ENCODE peak calls at places on chromosomes 2 and 18, in four cellular contexts. Z, W, Q and S are unnamed samples.

GRCh38 chr18:55524353-55525123 is 63.5 kb downstream of the TCF4 start:
- DNase-seq in Z (no peak), Q (no peak), W (no peak), S (no peak)

GRCh38 chr2:120405769-120406119 is 59.8 kb downstream of the INHBB start:
- DNase-seq in Q (no peak), Z (no peak), W (no peak), S (no peak)

GRCh38 chr2:64453710-64454315 is at the start of gene LGALSL:
- DNase-seq in Z (no peak), Q (no peak), W (peak; percentile 11), S (no peak)

GRCh38 chr2:215862211-215862610 is 151.1 kb downstream of the MREG start:
- DNase-seq in Q (no peak), W (no peak), Z (no peak), S (peak; percentile 58)

GRCh38 chr2:134435505-134435904 is 181.6 kb downstream of the MGAT5 start:
- DNase-seq in Q (no peak), Z (no peak), W (no peak), S (no peak)

GRCh38 chr2:23118313-23118712 is 266.7 kb upstream of the KLHL29 start:
- DNase-seq in Q (no peak), Z (no peak), W (no peak), S (no peak)

GRCh38 chr2:14492920-14493503 is 139.5 kb upstream of the LRATD1 start:
- DNase-seq in Z (peak; percentile 47), W (peak; percentile 36), Q (peak; percentile 74), S (peak; percentile 69)

GRCh38 chr2:117631546-117631945 is 182.9 kb upstream of the DDX18 start:
- DNase-seq in Z (no peak), W (no peak), Q (no peak), S (no peak)

GRCh38 chr2:186695081-186695756 is 1.4 kb downstream of the FAM171B start:
- DNase-seq in Q (peak; percentile 26), W (peak; percentile 66), Z (no peak), S (no peak)

GRCh38 chr2:70328921-70329561 is 27.2 kb upstream of the FAM136A start:
- DNase-seq in Z (no peak), W (no peak), Q (no peak), S (no peak)

GRCh38 chr18:3808985-3809780 is 359.2 kb downstream of the TGIF1 start:
- DNase-seq in Q (no peak), W (no peak), Z (no peak), S (no peak)

GRCh38 chr18:21489119-21489750 is 111.3 kb downstream of the ESCO1 start:
- DNase-seq in W (peak; percentile 52), Z (no peak), Q (peak; percentile 26), S (peak; percentile 26)

GRCh38 chr2:26612522-26613240 is 28.5 kb downstream of the CIB4 start:
- DNase-seq in Z (no peak), Q (no peak), W (no peak), S (no peak)

GRCh38 chr2:164910091-164910899 is 45.0 kb downstream of the SLC38A11 start:
- DNase-seq in Q (no peak), W (peak; percentile 69), Z (peak; percentile 55), S (peak; percentile 79)

GRCh38 chr2:85989288-85989865 is 100.6 kb upstream of the ST3GAL5 start:
- DNase-seq in W (no peak), Q (no peak), Z (no peak), S (no peak)

GRCh38 chr2:3368261-3368722 is 9.3 kb downstream of the EIPR1 start:
- DNase-seq in W (no peak), Z (no peak), Q (no peak), S (no peak)

GRCh38 chr2:148058641-148059040 is 37.8 kb downstream of the MBD5 start:
- DNase-seq in Z (no peak), Q (peak; percentile 9), W (no peak), S (no peak)

GRCh38 chr2:102891261-102891660 is 129.4 kb downstream of the TMEM182 start:
- DNase-seq in Z (no peak), W (no peak), Q (peak; percentile 66), S (no peak)

GRCh38 chr18:2412261-2412660 is 159.0 kb downstream of the METTL4 start:
- DNase-seq in Q (no peak), W (no peak), Z (no peak), S (no peak)

GRCh38 chr2:1051075-1051474 is 100.4 kb downstream of the SNTG2 start:
- DNase-seq in Z (no peak), W (peak; percentile 56), Q (no peak), S (no peak)

GRCh38 chr2:17593841-17594482 is 53.5 kb downstream of the VSNL1 start:
- DNase-seq in W (no peak), Z (no peak), Q (no peak), S (no peak)

GRCh38 chr2:219441451-219442205 is 7.0 kb downstream of the SPEG start:
- DNase-seq in Q (no peak), Z (no peak), W (no peak), S (no peak)

GRCh38 chr18:63299837-63300787 is 19.5 kb downstream of the BCL2 start:
- DNase-seq in Z (no peak), Q (no peak), W (peak; percentile 46), S (no peak)

GRCh38 chr2:111632661-111633060 is 251.3 kb downstream of the ANAPC1 start:
- DNase-seq in Z (no peak), W (no peak), Q (no peak), S (no peak)

GRCh38 chr2:16717477-16717876 is 51.8 kb upstream of the CYRIA start:
- DNase-seq in Q (no peak), Z (no peak), W (no peak), S (no peak)

GRCh38 chr2:21220930-21221329 is 97.2 kb downstream of the TDRD15 start:
- DNase-seq in Z (no peak), W (no peak), Q (no peak), S (no peak)

GRCh38 chr2:178810422-178810821 is 3.2 kb upstream of the TTN start:
- DNase-seq in W (no peak), Q (no peak), Z (no peak), S (no peak)

GRCh38 chr2:98049991-98050519 is 36.9 kb upstream of the VWA3B start:
- DNase-seq in W (no peak), Q (no peak), Z (no peak), S (no peak)

GRCh38 chr2:211623096-211623495 is 915.5 kb downstream of the ERBB4 start:
- DNase-seq in W (no peak), Q (no peak), Z (no peak), S (no peak)

GRCh38 chr2:190607657-190608357 is 41.1 kb upstream of the NAB1 start:
- DNase-seq in Q (no peak), W (peak; percentile 91), Z (no peak), S (no peak)

GRCh38 chr2:193824474-193824873 is 1629.7 kb upstream of the TMEFF2 start:
- DNase-seq in Q (peak; percentile 22), Z (peak; percentile 31), W (peak; percentile 40), S (no peak)

GRCh38 chr2:175309799-175310198 is 128.3 kb upstream of the ATP5MC3 start:
- DNase-seq in Q (no peak), Z (peak; percentile 7), W (peak; percentile 1), S (no peak)

GRCh38 chr2:152847067-152847466 is 128.6 kb downstream of the ARL6IP6 start:
- DNase-seq in Q (no peak), Z (no peak), W (peak; percentile 4), S (no peak)

GRCh38 chr2:101832114-101832513 is 134.6 kb downstream of the MAP4K4 start:
- DNase-seq in Q (no peak), Z (no peak), W (no peak), S (no peak)

GRCh38 chr18:37270046-37270665 is 295.4 kb downstream of the CELF4 start:
- DNase-seq in Q (peak; percentile 49), Z (no peak), W (peak; percentile 36), S (peak; percentile 29)

GRCh38 chr18:63207154-63207790 is 112.3 kb downstream of the BCL2 start:
- DNase-seq in W (no peak), Q (no peak), Z (no peak), S (no peak)

GRCh38 chr2:42567806-42568429 is 514 bp upstream of the MTA3 start:
- DNase-seq in Z (no peak), Q (no peak), W (peak; percentile 7), S (no peak)

GRCh38 chr2:38600242-38600891 is 2.4 kb downstream of the HNRNPLL start:
- DNase-seq in Q (no peak), Z (no peak), W (no peak), S (no peak)
- H3K4me3 ChIP-seq in Q (peak overlapping the region; percentile 87), Z (peak overlapping the region; percentile 73), W (peak overlapping the region; percentile 88), S (peak overlapping the region; percentile 55)

GRCh38 chr18:12238861-12239260 is 15.3 kb upstream of the CIDEA start:
- DNase-seq in Z (no peak), Q (no peak), W (peak; percentile 37), S (no peak)

GRCh38 chr18:12239426-12239825 is 14.7 kb upstream of the CIDEA start:
- DNase-seq in W (peak; percentile 40), Q (no peak), Z (no peak), S (no peak)

GRCh38 chr18:12236141-12236540 is 18.0 kb upstream of the CIDEA start:
- DNase-seq in Q (no peak), Z (no peak), W (no peak), S (no peak)

GRCh38 chr18:12234451-12235190 is 19.5 kb upstream of the CIDEA start:
- DNase-seq in Z (no peak), W (no peak), Q (no peak), S (no peak)

GRCh38 chr18:12236934-12237832 is 17.0 kb upstream of the CIDEA start:
- DNase-seq in Z (no peak), Q (no peak), W (peak; percentile 55), S (no peak)
- TF ChIP-seq CTCF in Z (peak; percentile 96), Q (peak; percentile 85), W (peak; percentile 97), S (peak; percentile 94)

GRCh38 chr2:173401716-173402326 is 47.1 kb downstream of the CDCA7 start:
- DNase-seq in Q (no peak), Z (no peak), W (peak; percentile 10), S (no peak)
- H3K4me3 ChIP-seq in Q (peak overlapping the region; percentile 5), Z (peak overlapping the region; percentile 21), W (peak overlapping the region; percentile 29), S (peak overlapping the region; percentile 16)

GRCh38 chr2:230865766-230866703 is 1.3 kb downstream of the ITM2C start:
- DNase-seq in W (no peak), Z (no peak), Q (no peak), S (no peak)
- TF ChIP-seq CTCF in W (peak; percentile 49), Z (peak; percentile 22), Q (peak; percentile 14), S (no peak)